ENCODE peak calls at places on chromosomes 16 and 17, in eight cellular contexts. M is NCI-H1930, V is astrocyte of the spinal cord, D is GOT3, G is A549, T is NCI-H2029, H is breast epithelium, B is thoracic aorta. X is an unnamed sample.

GRCh38 chr16:78458588-78458987 is 359.1 kb downstream of the WWOX start:
- DNase-seq in M (no peak), V (no peak), D (no peak), G (no peak), T (no peak), H (no peak), B (no peak), X (no peak)

GRCh38 chr17:19315104-19315503 is 47.4 kb downstream of the B9D1 start:
- DNase-seq in M (no peak), V (no peak), D (no peak), G (no peak), T (no peak), H (no peak), B (no peak), X (no peak)

GRCh38 chr17:79978545-79978852 is 57.2 kb downstream of the TBC1D16 start:
- DNase-seq in M (no peak), V (peak), D (no peak), G (no peak), T (no peak), H (peak), B (no peak), X (no peak)

GRCh38 chr16:54923988-54924387 is 6.7 kb upstream of the IRX5 start:
- DNase-seq in M (no peak), V (no peak), D (no peak), G (no peak), T (no peak), H (no peak), B (no peak), X (no peak)

GRCh38 chr16:72985148-72985882 is 62.6 kb downstream of the ZFHX3 start:
- DNase-seq in M (no peak), V (peak), D (no peak), G (no peak), T (no peak), H (no peak), B (no peak), X (no peak)

GRCh38 chr16:19888834-19889233 is 4.2 kb upstream of the GPRC5B start:
- DNase-seq in M (no peak), V (no peak), D (no peak), G (no peak), T (no peak), H (no peak), B (no peak), X (no peak)

GRCh38 chr16:88500255-88500661 is 47.2 kb downstream of the ZFPM1 start:
- DNase-seq in M (no peak), V (no peak), D (no peak), G (no peak), T (no peak), H (no peak), B (no peak), X (no peak)

GRCh38 chr17:30550512-30551273 is 73.5 kb downstream of the GOSR1 start:
- DNase-seq in M (no peak), V (peak), D (no peak), G (no peak), T (no peak), H (no peak), B (no peak), X (no peak)

GRCh38 chr16:27639588-27640276 is 89.8 kb downstream of the KATNIP start:
- DNase-seq in M (no peak), V (peak), D (no peak), G (peak), T (no peak), H (no peak), B (no peak), X (no peak)

GRCh38 chr16:50393461-50394214 is 24.9 kb upstream of the BRD7 start:
- DNase-seq in M (no peak), V (no peak), D (no peak), G (no peak), T (no peak), H (no peak), B (no peak), X (peak)

GRCh38 chr17:67520282-67520906 is 143.3 kb downstream of the PITPNC1 start:
- DNase-seq in M (no peak), V (peak), D (no peak), G (no peak), T (peak), H (no peak), B (no peak), X (no peak)

GRCh38 chr17:68020451-68020779 is 15.1 kb upstream of the KPNA2 start:
- DNase-seq in M (no peak), V (no peak), D (no peak), G (no peak), T (peak), H (no peak), B (no peak), X (no peak)

GRCh38 chr16:15907863-15908478 is 19.6 kb upstream of the CEP20 start:
- DNase-seq in M (peak), V (peak), D (no peak), G (peak), T (peak), H (no peak), B (no peak), X (no peak)

GRCh38 chr17:929547-929946 is 50.0 kb downstream of the NXN start:
- DNase-seq in M (no peak), V (no peak), D (no peak), G (no peak), T (no peak), H (no peak), B (no peak), X (no peak)

GRCh38 chr16:64370112-64370511 is 751.8 kb downstream of the CDH11 start:
- DNase-seq in M (no peak), V (no peak), D (no peak), G (no peak), T (no peak), H (no peak), B (no peak), X (no peak)

GRCh38 chr16:19008245-19008644 is 24.5 kb downstream of the TMC7 start:
- DNase-seq in M (no peak), V (peak), D (no peak), G (no peak), T (no peak), H (no peak), B (no peak), X (no peak)

GRCh38 chr17:48626470-48627241 is 498 bp upstream of the HOXB9 start:
- DNase-seq in M (peak), V (peak), D (no peak), G (peak), T (no peak), H (no peak), B (no peak), X (no peak)

GRCh38 chr17:19239544-19239943 is 2.4 kb downstream of the EPN2 start:
- DNase-seq in M (no peak), V (no peak), D (no peak), G (no peak), T (no peak), H (peak), B (no peak), X (no peak)

GRCh38 chr16:53840472-53840871 is 136.5 kb downstream of the FTO start:
- DNase-seq in M (no peak), V (no peak), D (no peak), G (no peak), T (no peak), H (no peak), B (no peak), X (no peak)

GRCh38 chr17:37327341-37328090 is 48.3 kb upstream of the C17orf78 start:
- DNase-seq in M (no peak), V (peak), D (no peak), G (no peak), T (no peak), H (no peak), B (no peak), X (no peak)